ENCODE peak calls at places on chromosomes 13 and 19, in seven cellular contexts. U is brain microvascular endothelial cell, Z is hepatocyte, N is mucosa of gallbladder, D is upper lobe of right lung, T is Right ventricle myocardium superior, S is body of pancreas. H is an unnamed sample.

GRCh38 chr13:74465279-74465678 is 331.1 kb upstream of the KLF12 start:
- DNase-seq in U (no peak), Z (no peak), N (no peak), D (no peak), T (no peak), S (no peak), H (no peak)

GRCh38 chr13:19156013-19156825 is 25.4 kb downstream of the TUBA3C start:
- DNase-seq in U (no peak), Z (no peak), N (no peak), D (peak; percentile 36), T (no peak), S (no peak), H (no peak)

GRCh38 chr13:34627499-34627898 is 314.6 kb upstream of the NBEA start:
- DNase-seq in U (no peak), Z (no peak), N (no peak), D (no peak), T (no peak), S (no peak), H (no peak)

GRCh38 chr19:1243768-1244692 is 2.5 kb downstream of the ATP5F1D start:
- DNase-seq in U (peak; percentile 65), Z (peak; percentile 93), N (peak; percentile 89), D (peak; percentile 93), T (peak; percentile 92), S (peak; percentile 93), H (peak; percentile 70)

GRCh38 chr19:8034178-8034525 is 18.4 kb upstream of the CCL25 start:
- DNase-seq in U (no peak), Z (no peak), N (no peak), D (no peak), T (no peak), S (no peak), H (no peak)

GRCh38 chr19:15445227-15445605 is 4.5 kb downstream of the WIZ start:
- DNase-seq in U (no peak), Z (no peak), N (no peak), D (no peak), T (no peak), S (no peak), H (no peak)

GRCh38 chr19:3178973-3179738 is 587 bp downstream of the S1PR4 start:
- DNase-seq in U (no peak), Z (no peak), N (no peak), D (peak; percentile 72), T (no peak), S (no peak), H (no peak)

GRCh38 chr19:911197-912033 is 1.6 kb downstream of the R3HDM4 start:
- DNase-seq in U (no peak), Z (no peak), N (no peak), D (no peak), T (no peak), S (no peak), H (no peak)

GRCh38 chr13:110036060-110036459 is 249.7 kb upstream of the IRS2 start:
- DNase-seq in U (no peak), Z (no peak), N (no peak), D (no peak), T (no peak), S (no peak), H (no peak)

GRCh38 chr13:100409132-100409531 is 179.5 kb downstream of the GGACT start:
- DNase-seq in U (no peak), Z (no peak), N (no peak), D (no peak), T (no peak), S (no peak), H (no peak)

GRCh38 chr13:98482476-98483444 is 94.1 kb downstream of the STK24 start:
- DNase-seq in U (peak; percentile 85), Z (no peak), N (peak; percentile 89), D (peak; percentile 87), T (peak; percentile 88), S (peak; percentile 86), H (no peak)

GRCh38 chr13:60047943-60048342 is 115.8 kb downstream of the DIAPH3 start:
- DNase-seq in U (peak; percentile 4), Z (no peak), N (no peak), D (no peak), T (no peak), S (no peak), H (no peak)

GRCh38 chr13:92602560-92602959 is 624.0 kb upstream of the GPC6 start:
- DNase-seq in U (peak; percentile 12), Z (no peak), N (no peak), D (no peak), T (no peak), S (no peak), H (no peak)

GRCh38 chr19:17026706-17027427 is at the start of gene CPAMD8:
- DNase-seq in U (no peak), Z (peak; percentile 43), N (no peak), D (no peak), T (no peak), S (no peak), H (no peak)

GRCh38 chr13:76790519-76791289 is 95.5 kb downstream of the KCTD12 start:
- DNase-seq in U (no peak), Z (no peak), N (no peak), D (no peak), T (no peak), S (no peak), H (no peak)

GRCh38 chr19:38945562-38946228 is 15.0 kb downstream of the MRPS12 start:
- DNase-seq in U (no peak), Z (no peak), N (no peak), D (no peak), T (no peak), S (no peak), H (no peak)

GRCh38 chr13:108176685-108177274 is 38.6 kb downstream of the LIG4 start:
- DNase-seq in U (peak; percentile 49), Z (peak; percentile 55), N (no peak), D (no peak), T (no peak), S (peak; percentile 70), H (peak; percentile 1)

GRCh38 chr19:6801397-6802086 is 29.0 kb downstream of the VAV1 start:
- DNase-seq in U (no peak), Z (no peak), N (peak; percentile 70), D (peak; percentile 90), T (peak; percentile 85), S (peak; percentile 46), H (no peak)

GRCh38 chr13:113489549-113490495 is 689 bp downstream of the DCUN1D2 start:
- DNase-seq in U (peak; percentile 15), Z (peak; percentile 69), N (no peak), D (no peak), T (no peak), S (no peak), H (no peak)

GRCh38 chr19:36528921-36529518 is 949 bp upstream of the ZNF260 start:
- DNase-seq in U (no peak), Z (peak; percentile 39), N (no peak), D (no peak), T (no peak), S (peak; percentile 12), H (no peak)

GRCh38 chr19:46606681-46607440 is 5.7 kb downstream of the CALM3 start:
- DNase-seq in U (no peak), Z (no peak), N (no peak), D (peak; percentile 32), T (peak; percentile 19), S (no peak), H (no peak)

GRCh38 chr19:1854542-1855039 is 6.3 kb upstream of the REXO1 start:
- DNase-seq in U (peak; percentile 41), Z (no peak), N (no peak), D (peak; percentile 76), T (peak; percentile 80), S (no peak), H (no peak)

GRCh38 chr13:81017525-81018152 is 676.7 kb upstream of the SPRY2 start:
- DNase-seq in U (no peak), Z (peak; percentile 77), N (no peak), D (no peak), T (no peak), S (no peak), H (peak; percentile 52)

GRCh38 chr19:11513946-11514345 is 8.3 kb upstream of the ZNF653 start:
- DNase-seq in U (no peak), Z (no peak), N (no peak), D (no peak), T (no peak), S (no peak), H (no peak)

GRCh38 chr13:81446441-81446840 is 1105.5 kb upstream of the SPRY2 start:
- DNase-seq in U (no peak), Z (no peak), N (no peak), D (no peak), T (no peak), S (no peak), H (no peak)

GRCh38 chr13:107480130-107480529 is 735.2 kb downstream of the LIG4 start:
- DNase-seq in U (no peak), Z (no peak), N (no peak), D (no peak), T (no peak), S (no peak), H (no peak)

GRCh38 chr13:80297094-80297493 is 43.8 kb downstream of the SPRY2 start:
- DNase-seq in U (no peak), Z (peak; percentile 8), N (no peak), D (no peak), T (no peak), S (no peak), H (no peak)

GRCh38 chr19:18708452-18709231 is 25.2 kb downstream of the CRTC1 start:
- DNase-seq in U (no peak), Z (no peak), N (no peak), D (no peak), T (no peak), S (no peak), H (no peak)

GRCh38 chr13:37065893-37066526 is 6.5 kb upstream of the SUPT20H start:
- DNase-seq in U (no peak), Z (no peak), N (no peak), D (no peak), T (no peak), S (no peak), H (no peak)

GRCh38 chr13:21683034-21683733 is 12.3 kb downstream of the FGF9 start:
- DNase-seq in U (peak; percentile 29), Z (no peak), N (no peak), D (no peak), T (no peak), S (no peak), H (peak; percentile 22)